ENCODE peak calls at places on chromosomes 16 and 17, in four cellular contexts. T is neural progenitor cell, H is HCT116, J is Peyer's patch. E is an unnamed sample.

GRCh38 chr17:69945698-69946185 is 129.3 kb upstream of the KCNJ16 start:
- DNase-seq in T (no peak), H (no peak), J (no peak), E (no peak)

GRCh38 chr16:24988593-24989338 is 26.4 kb downstream of the ARHGAP17 start:
- DNase-seq in T (no peak), H (peak; percentile 6), J (peak; percentile 81), E (no peak)

GRCh38 chr17:29115906-29116651 is 64.1 kb downstream of the MYO18A start:
- DNase-seq in T (peak; percentile 75), H (peak; percentile 35), J (no peak), E (no peak)

GRCh38 chr16:86285421-86285820 is 224.9 kb upstream of the FOXF1 start:
- DNase-seq in T (no peak), H (no peak), J (peak; percentile 27), E (no peak)

GRCh38 chr17:77011173-77012011 is 129.4 kb upstream of the SEC14L1 start:
- DNase-seq in T (peak; percentile 61), H (peak; percentile 48), J (no peak), E (peak; percentile 4)

GRCh38 chr17:68460096-68460495 is 2.8 kb upstream of the WIPI1 start:
- DNase-seq in T (no peak), H (no peak), J (no peak), E (no peak)

GRCh38 chr16:84031556-84031955 is 11.0 kb downstream of the SLC38A8 start:
- DNase-seq in T (no peak), H (no peak), J (no peak), E (no peak)

GRCh38 chr17:1362964-1363363 is 37.1 kb downstream of the YWHAE start:
- DNase-seq in T (no peak), H (no peak), J (no peak), E (no peak)

GRCh38 chr16:66360624-66361324 is 5.7 kb upstream of the CDH5 start:
- DNase-seq in T (no peak), H (no peak), J (no peak), E (no peak)

GRCh38 chr17:69711504-69711903 is 297.0 kb downstream of the MAP2K6 start:
- DNase-seq in T (no peak), H (no peak), J (no peak), E (no peak)

GRCh38 chr17:60322056-60322387 is 69.9 kb downstream of the USP32 start:
- DNase-seq in T (no peak), H (no peak), J (no peak), E (no peak)

GRCh38 chr16:88003736-88004135 is 52.5 kb downstream of the BANP start:
- DNase-seq in T (no peak), H (no peak), J (no peak), E (no peak)

GRCh38 chr16:88003316-88003715 is 52.1 kb downstream of the BANP start:
- DNase-seq in T (no peak), H (no peak), J (no peak), E (no peak)

GRCh38 chr16:88004391-88004790 is 53.2 kb downstream of the BANP start:
- DNase-seq in T (no peak), H (no peak), J (no peak), E (no peak)

GRCh38 chr16:88005968-88006367 is 54.7 kb downstream of the BANP start:
- DNase-seq in T (no peak), H (no peak), J (no peak), E (no peak)

DNA sequence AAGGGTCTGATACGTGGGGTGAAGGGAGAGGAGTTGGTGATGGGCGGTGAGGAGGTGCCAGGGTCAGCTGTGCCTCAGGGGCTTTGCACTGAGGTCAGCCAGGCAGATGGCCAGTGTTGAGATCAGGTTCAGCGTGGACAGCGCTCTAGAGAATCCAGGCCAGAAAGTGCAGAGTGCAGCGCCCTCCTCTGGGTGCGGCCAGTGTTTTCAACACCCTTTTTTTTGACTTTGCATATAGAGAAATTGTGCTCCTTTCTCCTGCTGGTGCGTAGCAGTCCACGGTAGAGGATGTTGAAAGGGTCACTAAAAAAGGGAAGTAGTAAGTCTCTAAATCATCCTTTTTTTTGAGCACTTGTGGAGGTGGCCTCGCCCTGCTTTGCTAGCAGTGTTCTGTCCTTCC is 53.9 kb downstream of the BANP start:
- DNase-seq in T (peak; percentile 49), H (no peak), J (no peak), E (no peak)
- H3K36me3 ChIP-seq in T (no peaks in the 10 kb centered on the region), H (no peaks in the 10 kb centered on the region), J (peaks cover 39% of the 10 kb centered on the region), E (no peaks in the 10 kb centered on the region)

DNA sequence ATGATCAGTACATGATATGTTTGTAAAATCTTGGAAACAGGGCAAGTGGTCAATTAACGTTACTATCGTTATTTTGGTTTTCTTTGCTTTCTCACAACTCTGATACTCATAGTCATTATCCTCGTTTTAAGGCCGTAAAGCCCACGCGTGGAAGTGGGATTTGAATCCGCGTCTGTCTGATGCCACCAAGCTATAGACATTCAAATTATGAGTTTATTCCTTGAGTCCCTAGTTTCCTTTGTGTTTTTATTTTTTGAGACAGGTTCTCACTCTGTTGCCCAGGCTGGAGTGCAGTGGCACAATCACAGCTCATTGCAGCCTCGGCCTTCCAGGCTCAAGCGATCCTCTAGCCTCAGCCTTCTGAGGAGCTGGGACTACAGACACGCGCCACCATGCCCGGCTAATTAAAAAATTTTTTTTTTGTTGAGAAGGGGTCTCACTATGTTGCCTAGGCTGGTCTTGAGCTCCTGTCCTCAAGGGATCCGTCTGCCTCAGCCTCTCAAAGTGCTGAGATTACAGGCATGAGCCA is 1.0 kb downstream of the DCTN5 start:
- DNase-seq in T (no peak), H (no peak), J (no peak), E (no peak)
- H3K36me3 ChIP-seq in T (no peaks in the 10 kb centered on the region), H (peaks cover 5% of the 10 kb centered on the region), J (peaks cover 41% of the 10 kb centered on the region), E (peaks cover 9% of the 10 kb centered on the region)

GRCh38 chr17:8341456-8341855 is 1.8 kb downstream of the ODF4 start:
- DNase-seq in T (no peak), H (no peak), J (no peak), E (no peak)
- H3K36me3 ChIP-seq in T (no peaks in the 10 kb centered on the region), H (no peaks in the 10 kb centered on the region), J (no peaks in the 10 kb centered on the region), E (no peaks in the 10 kb centered on the region)

GRCh38 chr17:66971249-66971648 is 6.7 kb downstream of the CACNG4 start:
- DNase-seq in T (no peak), H (no peak), J (no peak), E (no peak)
- H3K36me3 ChIP-seq in T (no peaks in the 10 kb centered on the region), H (no peaks in the 10 kb centered on the region), J (no peaks in the 10 kb centered on the region), E (no peaks in the 10 kb centered on the region)

GRCh38 chr16:67608367-67608766 is 36.6 kb upstream of the CARMIL2 start:
- DNase-seq in T (no peak), H (no peak), J (no peak), E (no peak)

GRCh38 chr16:67613808-67614207 is 31.1 kb upstream of the CARMIL2 start:
- DNase-seq in T (peak; percentile 35), H (no peak), J (no peak), E (no peak)
- H3K36me3 ChIP-seq in T (peaks cover 21% of the 10 kb centered on the region), H (peaks cover 25% of the 10 kb centered on the region), J (peaks cover 81% of the 10 kb centered on the region), E (peaks cover 16% of the 10 kb centered on the region)

GRCh38 chr17:65194670-65195334 is 57.6 kb downstream of the RGS9 start:
- DNase-seq in T (no peak), H (no peak), J (no peak), E (no peak)

GRCh38 chr17:65198653-65199382 is 61.6 kb downstream of the RGS9 start:
- DNase-seq in T (peak; percentile 69), H (peak; percentile 62), J (no peak), E (peak; percentile 25)

GRCh38 chr17:65193305-65194293 is 56.4 kb downstream of the RGS9 start:
- DNase-seq in T (no peak), H (no peak), J (no peak), E (no peak)

GRCh38 chr17:65195716-65196115 is 58.5 kb downstream of the RGS9 start:
- DNase-seq in T (no peak), H (no peak), J (no peak), E (no peak)

GRCh38 chr17:65196617-65197016 is 59.4 kb downstream of the RGS9 start:
- DNase-seq in T (no peak), H (no peak), J (no peak), E (no peak)
- H3K36me3 ChIP-seq in T (no peaks in the 10 kb centered on the region), H (no peaks in the 10 kb centered on the region), J (no peaks in the 10 kb centered on the region), E (no peaks in the 10 kb centered on the region)

E was measured in Panc1.